ENCODE peak calls at places on chromosomes 5 and 9, in nine cellular contexts. C is posterior vena cava, J is breast epithelium, Z is kidney tubule cell, O is nucleus accumbens, D is GDM1, S is NCI-H146, G is HAP-1, B is B cell. A is an unnamed sample.

GRCh38 chr5:180154821-180155220 is 54.2 kb downstream of the RASGEF1C start:
- DNase-seq in C (peak; percentile 60), J (peak; percentile 2), Z (no peak), O (no peak), D (no peak), S (no peak), G (no peak), B (no peak), A (peak; percentile 70)

GRCh38 chr5:56819027-56819881 is 3.9 kb downstream of the MAP3K1 start:
- DNase-seq in C (no peak), J (no peak), Z (peak; percentile 47), O (no peak), D (no peak), S (no peak), G (no peak), B (peak; percentile 46), A (no peak)

GRCh38 chr9:72305102-72305546 is 59.9 kb downstream of the ZFAND5 start:
- DNase-seq in C (peak; percentile 92), J (peak; percentile 64), Z (peak; percentile 97), O (peak; percentile 18), D (no peak), S (no peak), G (peak; percentile 54), B (peak; percentile 64), A (peak; percentile 92)

GRCh38 chr5:149962040-149962439 is 1.5 kb downstream of the SLC26A2 start:
- DNase-seq in C (no peak), J (no peak), Z (peak; percentile 57), O (no peak), D (peak; percentile 18), S (peak; percentile 16), G (no peak), B (peak; percentile 4), A (no peak)

GRCh38 chr5:155274484-155274883 is 260.9 kb downstream of the KIF4B start:
- DNase-seq in C (no peak), J (no peak), Z (no peak), O (no peak), D (no peak), S (no peak), G (no peak), B (no peak), A (no peak)

GRCh38 chr5:171355302-171355724 is 32.3 kb upstream of the NPM1 start:
- DNase-seq in C (no peak), J (no peak), Z (no peak), O (no peak), D (no peak), S (no peak), G (no peak), B (peak; percentile 28), A (no peak)

GRCh38 chr9:33162721-33163311 is 4.3 kb downstream of the B4GALT1 start:
- DNase-seq in C (peak; percentile 88), J (peak; percentile 90), Z (no peak), O (no peak), D (no peak), S (no peak), G (no peak), B (no peak), A (peak; percentile 94)

GRCh38 chr5:137310051-137310730 is 188.9 kb downstream of the SPOCK1 start:
- DNase-seq in C (no peak), J (no peak), Z (peak; percentile 90), O (no peak), D (no peak), S (peak; percentile 1), G (no peak), B (no peak), A (no peak)

GRCh38 chr9:3181049-3181953 is 337.4 kb upstream of the PUM3 start:
- DNase-seq in C (no peak), J (peak; percentile 24), Z (peak; percentile 40), O (peak; percentile 37), D (no peak), S (peak; percentile 73), G (peak; percentile 76), B (no peak), A (no peak)

GRCh38 chr9:119453490-119453911 is 84.3 kb upstream of the BRINP1 start:
- DNase-seq in C (no peak), J (no peak), Z (peak; percentile 93), O (no peak), D (no peak), S (no peak), G (no peak), B (no peak), A (no peak)

GRCh38 chr5:110963495-110963894 is 108.0 kb upstream of the TSLP start:
- DNase-seq in C (no peak), J (no peak), Z (no peak), O (no peak), D (no peak), S (no peak), G (no peak), B (no peak), A (no peak)

GRCh38 chr9:93028448-93029006 is 30.0 kb upstream of the SUSD3 start:
- DNase-seq in C (no peak), J (no peak), Z (no peak), O (no peak), D (no peak), S (no peak), G (no peak), B (peak; percentile 71), A (no peak)

GRCh38 chr5:178383919-178384814 is 151.6 kb upstream of the PHYKPL start:
- DNase-seq in C (peak; percentile 78), J (no peak), Z (no peak), O (no peak), D (no peak), S (no peak), G (no peak), B (no peak), A (no peak)

GRCh38 chr5:150258126-150258525 is 31.4 kb downstream of the CAMK2A start:
- DNase-seq in C (no peak), J (no peak), Z (peak; percentile 33), O (no peak), D (peak; percentile 25), S (peak; percentile 7), G (no peak), B (no peak), A (no peak)

GRCh38 chr5:38329132-38329715 is 70.9 kb downstream of the EGFLAM start:
- DNase-seq in C (no peak), J (no peak), Z (peak; percentile 93), O (no peak), D (no peak), S (no peak), G (no peak), B (no peak), A (no peak)

GRCh38 chr5:37665889-37666288 is 174.0 kb downstream of the GDNF start:
- DNase-seq in C (no peak), J (no peak), Z (peak; percentile 69), O (peak; percentile 39), D (no peak), S (no peak), G (no peak), B (no peak), A (no peak)

GRCh38 chr5:9601055-9601739 is 29.0 kb downstream of the TAS2R1 start:
- DNase-seq in C (no peak), J (no peak), Z (no peak), O (no peak), D (no peak), S (no peak), G (no peak), B (no peak), A (no peak)

GRCh38 chr5:169384661-169385060 is 83.7 kb upstream of the SLIT3 start:
- DNase-seq in C (no peak), J (no peak), Z (no peak), O (no peak), D (no peak), S (no peak), G (no peak), B (no peak), A (no peak)

GRCh38 chr5:82018462-82018861 is 46.6 kb downstream of the ATG10 start:
- DNase-seq in C (no peak), J (no peak), Z (peak; percentile 9), O (no peak), D (peak; percentile 84), S (peak; percentile 55), G (no peak), B (no peak), A (no peak)

GRCh38 chr5:140575309-140575708 is 10.7 kb downstream of the SLC35A4 start:
- DNase-seq in C (peak; percentile 89), J (no peak), Z (no peak), O (peak; percentile 23), D (no peak), S (no peak), G (peak; percentile 41), B (no peak), A (no peak)